ENCODE peak calls at places on chromosomes 6 and 20, in eight cellular contexts. One of them, this sample, is unnamed.

GRCh38 chr6:29924287-29924686 is 18.0 kb upstream of the HLA-A start:
- DNase-seq in lower lobe of right lung: no peak
- DNase-seq in cardiac fibroblast: no peak
- DNase-seq in AG09309: no peak
- DNase-seq in astrocyte of the cerebellum: no peak
- DNase-seq in AG04450: no peak
- DNase-seq in PC-9: no peak
- DNase-seq in fibroblast of lung: no peak
- DNase-seq in this sample: no peak

GRCh38 chr6:26158581-26159416 is 71.6 kb downstream of the HFE start:
- DNase-seq in lower lobe of right lung: peak; percentile 87
- DNase-seq in cardiac fibroblast: peak; percentile 68
- DNase-seq in AG09309: no peak
- DNase-seq in astrocyte of the cerebellum: no peak
- DNase-seq in AG04450: no peak
- DNase-seq in PC-9: peak; percentile 68
- DNase-seq in fibroblast of lung: peak; percentile 59
- DNase-seq in this sample: peak; percentile 95

GRCh38 chr20:17710379-17711305 is 10.9 kb downstream of the BANF2 start:
- DNase-seq in lower lobe of right lung: no peak
- DNase-seq in cardiac fibroblast: no peak
- DNase-seq in AG09309: no peak
- DNase-seq in astrocyte of the cerebellum: no peak
- DNase-seq in AG04450: no peak
- DNase-seq in PC-9: no peak
- DNase-seq in fibroblast of lung: peak; percentile 36
- DNase-seq in this sample: no peak

GRCh38 chr6:7541175-7542064 is at the start of gene DSP:
- DNase-seq in lower lobe of right lung: peak; percentile 72
- DNase-seq in cardiac fibroblast: no peak
- DNase-seq in AG09309: no peak
- DNase-seq in astrocyte of the cerebellum: no peak
- DNase-seq in AG04450: no peak
- DNase-seq in PC-9: peak; percentile 65
- DNase-seq in fibroblast of lung: no peak
- DNase-seq in this sample: no peak

GRCh38 chr6:43698584-43699349 is 11.2 kb upstream of the MRPS18A start:
- DNase-seq in lower lobe of right lung: peak; percentile 62
- DNase-seq in cardiac fibroblast: peak; percentile 65
- DNase-seq in AG09309: no peak
- DNase-seq in astrocyte of the cerebellum: no peak
- DNase-seq in AG04450: no peak
- DNase-seq in PC-9: peak; percentile 53
- DNase-seq in fibroblast of lung: peak; percentile 87
- DNase-seq in this sample: peak; percentile 52

GRCh38 chr6:52594216-52594615 is 17.4 kb upstream of the TRAM2 start:
- DNase-seq in lower lobe of right lung: no peak
- DNase-seq in cardiac fibroblast: no peak
- DNase-seq in AG09309: no peak
- DNase-seq in astrocyte of the cerebellum: no peak
- DNase-seq in AG04450: no peak
- DNase-seq in PC-9: no peak
- DNase-seq in fibroblast of lung: no peak
- DNase-seq in this sample: no peak

GRCh38 chr6:129981598-129981997 is 36.8 kb upstream of the L3MBTL3 start:
- DNase-seq in lower lobe of right lung: no peak
- DNase-seq in cardiac fibroblast: peak; percentile 40
- DNase-seq in AG09309: peak; percentile 1
- DNase-seq in astrocyte of the cerebellum: no peak
- DNase-seq in AG04450: no peak
- DNase-seq in PC-9: no peak
- DNase-seq in fibroblast of lung: peak; percentile 30
- DNase-seq in this sample: no peak

GRCh38 chr20:32762754-32763201 is 593 bp downstream of the DNMT3B start:
- DNase-seq in lower lobe of right lung: no peak
- DNase-seq in cardiac fibroblast: no peak
- DNase-seq in AG09309: no peak
- DNase-seq in astrocyte of the cerebellum: no peak
- DNase-seq in AG04450: no peak
- DNase-seq in PC-9: no peak
- DNase-seq in fibroblast of lung: no peak
- DNase-seq in this sample: no peak

GRCh38 chr6:26474439-26474881 is 16.7 kb downstream of the BTN2A1 start:
- DNase-seq in lower lobe of right lung: no peak
- DNase-seq in cardiac fibroblast: no peak
- DNase-seq in AG09309: no peak
- DNase-seq in astrocyte of the cerebellum: no peak
- DNase-seq in AG04450: no peak
- DNase-seq in PC-9: no peak
- DNase-seq in fibroblast of lung: no peak
- DNase-seq in this sample: no peak

GRCh38 chr6:108945686-108946158 is 97.5 kb downstream of the ARMC2 start:
- DNase-seq in lower lobe of right lung: peak; percentile 53
- DNase-seq in cardiac fibroblast: peak; percentile 51
- DNase-seq in AG09309: peak; percentile 18
- DNase-seq in astrocyte of the cerebellum: peak; percentile 92
- DNase-seq in AG04450: no peak
- DNase-seq in PC-9: no peak
- DNase-seq in fibroblast of lung: peak; percentile 84
- DNase-seq in this sample: no peak

GRCh38 chr6:108946695-108947094 is 98.5 kb downstream of the ARMC2 start:
- DNase-seq in lower lobe of right lung: no peak
- DNase-seq in cardiac fibroblast: peak; percentile 57
- DNase-seq in AG09309: no peak
- DNase-seq in astrocyte of the cerebellum: peak; percentile 50
- DNase-seq in AG04450: no peak
- DNase-seq in PC-9: no peak
- DNase-seq in fibroblast of lung: no peak
- DNase-seq in this sample: no peak

GRCh38 chr6:108944707-108945685 is 96.8 kb downstream of the ARMC2 start:
- DNase-seq in lower lobe of right lung: no peak
- DNase-seq in cardiac fibroblast: peak; percentile 94
- DNase-seq in AG09309: peak; percentile 97
- DNase-seq in astrocyte of the cerebellum: peak; percentile 90
- DNase-seq in AG04450: peak; percentile 62
- DNase-seq in PC-9: no peak
- DNase-seq in fibroblast of lung: peak; percentile 96
- DNase-seq in this sample: no peak

GRCh38 chr6:108948252-108948651 is 100.0 kb downstream of the ARMC2 start:
- DNase-seq in lower lobe of right lung: no peak
- DNase-seq in cardiac fibroblast: no peak
- DNase-seq in AG09309: no peak
- DNase-seq in astrocyte of the cerebellum: no peak
- DNase-seq in AG04450: no peak
- DNase-seq in PC-9: peak; percentile 45
- DNase-seq in fibroblast of lung: no peak
- DNase-seq in this sample: no peak

DNA sequence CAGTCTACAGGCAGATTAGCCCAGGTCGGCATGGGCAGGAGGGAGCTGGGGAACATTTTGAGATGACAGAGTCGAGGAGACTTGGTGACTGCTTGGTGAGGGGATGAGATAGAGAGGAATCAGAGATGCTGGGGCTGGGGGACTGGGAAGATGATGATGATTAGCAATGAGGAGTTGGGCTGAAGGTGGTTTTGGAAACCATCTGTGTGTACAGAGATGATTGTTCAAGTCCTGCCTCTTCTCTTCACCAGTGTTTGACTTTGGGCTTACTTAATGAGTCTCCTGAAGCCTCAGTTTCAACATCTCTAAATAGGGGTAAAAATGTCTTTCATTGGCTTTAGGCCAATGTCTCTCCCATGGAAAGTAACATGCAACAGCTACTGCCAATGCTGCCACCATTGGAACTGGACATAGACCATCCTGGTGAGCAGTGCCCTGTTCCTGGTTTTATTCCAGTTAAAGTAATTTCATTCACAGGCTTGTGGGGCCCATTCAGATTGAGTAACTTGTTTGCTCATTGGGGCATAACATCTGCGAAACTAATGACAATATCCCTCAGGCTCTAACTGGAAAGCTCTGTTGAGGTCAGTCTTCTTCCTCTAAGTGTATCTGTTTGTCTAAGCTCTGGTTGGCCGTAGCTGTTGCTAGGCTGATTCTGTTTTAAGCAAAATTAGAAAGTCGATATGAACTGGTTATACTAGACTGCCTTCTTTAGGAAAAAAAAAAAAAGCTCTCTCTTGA is 99.1 kb downstream of the ARMC2 start:
- DNase-seq in lower lobe of right lung: no peak
- DNase-seq in cardiac fibroblast: peak; percentile 97
- DNase-seq in AG09309: peak; percentile 91
- DNase-seq in astrocyte of the cerebellum: peak; percentile 70
- DNase-seq in AG04450: peak; percentile 20
- DNase-seq in PC-9: peak; percentile 99
- DNase-seq in fibroblast of lung: peak; percentile 89
- DNase-seq in this sample: peak; percentile 99
- H3K4me3 ChIP-seq in lower lobe of right lung: no peak overlapping the region
- H3K4me3 ChIP-seq in cardiac fibroblast: no peak overlapping the region
- H3K4me3 ChIP-seq in AG09309: no peak overlapping the region
- H3K4me3 ChIP-seq in astrocyte of the cerebellum: no peak overlapping the region
- H3K4me3 ChIP-seq in AG04450: no peak overlapping the region
- H3K4me3 ChIP-seq in PC-9: no peak overlapping the region
- H3K4me3 ChIP-seq in fibroblast of lung: no peak overlapping the region
- H3K4me3 ChIP-seq in this sample: no peak overlapping the region

GRCh38 chr20:60365882-60366281 is 407.7 kb downstream of the CDH26 start:
- DNase-seq in lower lobe of right lung: no peak
- DNase-seq in cardiac fibroblast: no peak
- DNase-seq in AG09309: no peak
- DNase-seq in astrocyte of the cerebellum: no peak
- DNase-seq in AG04450: no peak
- DNase-seq in PC-9: no peak
- DNase-seq in fibroblast of lung: no peak
- DNase-seq in this sample: no peak

GRCh38 chr20:60363698-60364097 is 405.5 kb downstream of the CDH26 start:
- DNase-seq in lower lobe of right lung: no peak
- DNase-seq in cardiac fibroblast: no peak
- DNase-seq in AG09309: no peak
- DNase-seq in astrocyte of the cerebellum: no peak
- DNase-seq in AG04450: no peak
- DNase-seq in PC-9: no peak
- DNase-seq in fibroblast of lung: no peak
- DNase-seq in this sample: no peak

GRCh38 chr20:60361761-60362410 is 403.7 kb downstream of the CDH26 start:
- DNase-seq in lower lobe of right lung: no peak
- DNase-seq in cardiac fibroblast: no peak
- DNase-seq in AG09309: no peak
- DNase-seq in astrocyte of the cerebellum: no peak
- DNase-seq in AG04450: no peak
- DNase-seq in PC-9: no peak
- DNase-seq in fibroblast of lung: no peak
- DNase-seq in this sample: no peak

GRCh38 chr20:60362531-60362930 is 404.3 kb downstream of the CDH26 start:
- DNase-seq in lower lobe of right lung: no peak
- DNase-seq in cardiac fibroblast: no peak
- DNase-seq in AG09309: no peak
- DNase-seq in astrocyte of the cerebellum: no peak
- DNase-seq in AG04450: no peak
- DNase-seq in PC-9: no peak
- DNase-seq in fibroblast of lung: peak; percentile 6
- DNase-seq in this sample: no peak

DNA sequence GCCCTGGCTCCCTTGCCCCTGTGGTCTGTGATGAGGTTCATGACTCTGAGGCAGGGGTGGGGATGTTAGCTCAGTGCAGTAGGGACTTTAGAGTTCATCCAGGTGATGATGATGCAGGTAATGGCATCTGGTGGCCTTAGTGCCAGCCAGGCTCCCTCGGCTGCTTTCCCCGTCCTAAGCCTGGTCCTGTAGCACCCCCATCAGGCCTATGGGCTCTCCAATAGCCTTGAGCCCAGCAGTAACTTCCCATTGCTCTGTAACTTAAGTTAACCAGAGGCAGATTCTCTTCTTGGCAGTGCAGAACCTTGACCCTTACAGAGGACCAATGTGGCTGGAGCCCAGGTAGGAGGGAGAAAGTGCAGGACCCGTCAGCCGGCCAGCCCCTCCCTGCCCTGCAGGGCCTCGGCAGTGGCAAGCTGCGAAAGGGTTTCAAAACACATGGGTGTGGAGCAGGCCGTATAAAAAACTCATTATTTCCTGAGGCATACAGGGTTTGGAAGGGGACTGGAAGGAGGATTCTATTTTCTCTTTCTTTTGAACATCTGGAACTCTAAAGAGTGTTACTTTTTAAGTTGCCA is 406.9 kb downstream of the CDH26 start:
- DNase-seq in lower lobe of right lung: no peak
- DNase-seq in cardiac fibroblast: no peak
- DNase-seq in AG09309: no peak
- DNase-seq in astrocyte of the cerebellum: no peak
- DNase-seq in AG04450: no peak
- DNase-seq in PC-9: no peak
- DNase-seq in fibroblast of lung: no peak
- DNase-seq in this sample: no peak
- TF ChIP-seq CTCF in lower lobe of right lung: no peak
- TF ChIP-seq CTCF in cardiac fibroblast: no peak
- TF ChIP-seq CTCF in AG09309: peak; percentile 36
- TF ChIP-seq CTCF in astrocyte of the cerebellum: no peak
- TF ChIP-seq CTCF in AG04450: peak; percentile 9
- TF ChIP-seq CTCF in PC-9: peak; percentile 16
- TF ChIP-seq CTCF in fibroblast of lung: no peak
- TF ChIP-seq CTCF in this sample: peak; percentile 58

GRCh38 chr6:32442977-32443552 is 3.4 kb downstream of the HLA-DRA start:
- DNase-seq in lower lobe of right lung: no peak
- DNase-seq in cardiac fibroblast: no peak
- DNase-seq in AG09309: no peak
- DNase-seq in astrocyte of the cerebellum: no peak
- DNase-seq in AG04450: no peak
- DNase-seq in PC-9: no peak
- DNase-seq in fibroblast of lung: no peak
- DNase-seq in this sample: no peak

GRCh38 chr6:32436995-32437836 is 2.5 kb upstream of the HLA-DRA start:
- DNase-seq in lower lobe of right lung: no peak
- DNase-seq in cardiac fibroblast: peak; percentile 41
- DNase-seq in AG09309: no peak
- DNase-seq in astrocyte of the cerebellum: no peak
- DNase-seq in AG04450: no peak
- DNase-seq in PC-9: no peak
- DNase-seq in fibroblast of lung: peak; percentile 17
- DNase-seq in this sample: no peak

GRCh38 chr6:32442243-32442667 is 2.6 kb downstream of the HLA-DRA start:
- DNase-seq in lower lobe of right lung: no peak
- DNase-seq in cardiac fibroblast: no peak
- DNase-seq in AG09309: no peak
- DNase-seq in astrocyte of the cerebellum: no peak
- DNase-seq in AG04450: no peak
- DNase-seq in PC-9: no peak
- DNase-seq in fibroblast of lung: no peak
- DNase-seq in this sample: no peak

GRCh38 chr6:32439139-32439538 is 548 bp upstream of the HLA-DRA start:
- DNase-seq in lower lobe of right lung: no peak
- DNase-seq in cardiac fibroblast: no peak
- DNase-seq in AG09309: no peak
- DNase-seq in astrocyte of the cerebellum: no peak
- DNase-seq in AG04450: no peak
- DNase-seq in PC-9: no peak
- DNase-seq in fibroblast of lung: no peak
- DNase-seq in this sample: no peak

GRCh38 chr6:32439708-32440214 is at the start of gene HLA-DRA:
- DNase-seq in lower lobe of right lung: no peak
- DNase-seq in cardiac fibroblast: peak; percentile 68
- DNase-seq in AG09309: no peak
- DNase-seq in astrocyte of the cerebellum: peak; percentile 31
- DNase-seq in AG04450: peak; percentile 4
- DNase-seq in PC-9: no peak
- DNase-seq in fibroblast of lung: peak; percentile 48
- DNase-seq in this sample: peak; percentile 19
- H3K4me3 ChIP-seq in lower lobe of right lung: peak within 1 kb of the TSS; percentile 67
- H3K4me3 ChIP-seq in cardiac fibroblast: no peak within 1 kb of the TSS
- H3K4me3 ChIP-seq in AG09309: no peak within 1 kb of the TSS
- H3K4me3 ChIP-seq in astrocyte of the cerebellum: no peak within 1 kb of the TSS
- H3K4me3 ChIP-seq in AG04450: no peak within 1 kb of the TSS
- H3K4me3 ChIP-seq in PC-9: no peak within 1 kb of the TSS
- H3K4me3 ChIP-seq in fibroblast of lung: no peak within 1 kb of the TSS
- H3K4me3 ChIP-seq in this sample: no peak within 1 kb of the TSS

GRCh38 chr6:84428300-84428907 is 201.0 kb upstream of the CEP162 start:
- DNase-seq in lower lobe of right lung: peak; percentile 46
- DNase-seq in cardiac fibroblast: peak; percentile 80
- DNase-seq in AG09309: no peak
- DNase-seq in astrocyte of the cerebellum: peak; percentile 31
- DNase-seq in AG04450: no peak
- DNase-seq in PC-9: no peak
- DNase-seq in fibroblast of lung: peak; percentile 71
- DNase-seq in this sample: peak; percentile 14
- TF ChIP-seq CTCF in lower lobe of right lung: peak; percentile 71
- TF ChIP-seq CTCF in cardiac fibroblast: peak; percentile 96
- TF ChIP-seq CTCF in AG09309: peak; percentile 90
- TF ChIP-seq CTCF in astrocyte of the cerebellum: peak; percentile 91
- TF ChIP-seq CTCF in AG04450: peak; percentile 85
- TF ChIP-seq CTCF in PC-9: peak; percentile 76
- TF ChIP-seq CTCF in fibroblast of lung: peak; percentile 84
- TF ChIP-seq CTCF in this sample: peak; percentile 79